ENCODE peak calls at places on chromosomes 12 and 14, in nine cellular contexts. Y is H7, S is A549, H is psoas muscle, V is right atrium auricular region, A is AG09309, X is lung, I is thyroid gland, Z is foreskin fibroblast. Q is an unnamed sample.
A peak's percentile ranks its signal among the peaks of the same experiment; 100 is the strongest.

GRCh38 chr12:5254703-5255102 is 177.2 kb upstream of the NTF3 start:
- DNase-seq in H (no peak), X (no peak), Z (no peak), A (no peak), V (peak; percentile 71), I (no peak), S (no peak), Y (peak; percentile 52), Q (no peak)

GRCh38 chr14:23285530-23286019 is 357 bp downstream of the HOMEZ start:
- DNase-seq in S (no peak), V (no peak), X (no peak), H (no peak), I (peak; percentile 15), Z (peak; percentile 32), A (no peak), Y (no peak), Q (no peak)

GRCh38 chr14:85731198-85731597 is 201.3 kb downstream of the FLRT2 start:
- DNase-seq in X (peak; percentile 30), I (no peak), A (no peak), H (no peak), Y (no peak), S (no peak), V (no peak), Z (peak; percentile 89), Q (peak; percentile 73)

GRCh38 chr14:53109688-53110041 is 43.5 kb downstream of the DDHD1 start:
- DNase-seq in Y (no peak), X (no peak), I (no peak), Z (no peak), S (no peak), H (no peak), A (no peak), V (no peak), Q (no peak)

GRCh38 chr12:58795825-58796224 is 124.5 kb downstream of the LRIG3 start:
- DNase-seq in X (no peak), H (no peak), I (no peak), A (no peak), V (no peak), Z (no peak), S (no peak), Y (no peak), Q (no peak)

GRCh38 chr12:45615268-45615667 is 114.2 kb upstream of the ARID2 start:
- DNase-seq in X (no peak), Y (no peak), H (no peak), Z (peak; percentile 78), I (no peak), V (no peak), A (peak; percentile 18), S (peak; percentile 47), Q (peak; percentile 48)

GRCh38 chr12:111353026-111353425 is 15.9 kb downstream of the PHETA1 start:
- DNase-seq in Y (no peak), V (no peak), A (no peak), S (no peak), I (no peak), X (no peak), H (no peak), Z (no peak), Q (no peak)

GRCh38 chr14:30125322-30125944 is 197.8 kb upstream of the PRKD1 start:
- DNase-seq in I (no peak), X (no peak), V (no peak), S (no peak), H (no peak), A (no peak), Y (no peak), Z (no peak), Q (no peak)

GRCh38 chr12:7005288-7005687 is 13.0 kb downstream of the LPCAT3 start:
- DNase-seq in S (no peak), V (no peak), A (no peak), I (no peak), X (no peak), Z (no peak), Y (no peak), H (no peak), Q (no peak)

GRCh38 chr14:89721991-89722390 is 232.5 kb downstream of the EFCAB11 start:
- DNase-seq in A (no peak), I (peak; percentile 46), S (peak; percentile 4), X (no peak), H (no peak), Z (no peak), V (no peak), Y (no peak), Q (no peak)

GRCh38 chr14:98242903-98243302 is 1029.1 kb downstream of the BCL11B start:
- DNase-seq in H (no peak), A (no peak), I (no peak), Y (no peak), S (no peak), V (no peak), Z (no peak), X (no peak), Q (no peak)

GRCh38 chr12:72790273-72790672 is 518.1 kb downstream of the TRHDE start:
- DNase-seq in H (no peak), S (no peak), Y (no peak), Z (peak; percentile 16), X (no peak), A (no peak), I (no peak), V (no peak), Q (no peak)

GRCh38 chr12:9674226-9674590 is 4.7 kb downstream of the CLEC2D start:
- DNase-seq in Z (no peak), S (no peak), X (no peak), Y (no peak), V (no peak), A (no peak), I (no peak), H (no peak), Q (no peak)

GRCh38 chr14:77098470-77099353 is 654 bp downstream of the CIPC start:
- DNase-seq in I (peak; percentile 58), V (peak; percentile 73), S (no peak), A (no peak), X (peak; percentile 35), Y (no peak), Z (peak; percentile 57), H (peak; percentile 90), Q (no peak)

GRCh38 chr14:77099425-77100167 is 1.5 kb downstream of the CIPC start:
- DNase-seq in I (no peak), V (no peak), X (no peak), Z (peak; percentile 89), Y (no peak), H (no peak), A (peak; percentile 76), S (no peak), Q (peak; percentile 79)

GRCh38 chr14:77097006-77097688 is 911 bp upstream of the CIPC start:
- DNase-seq in Z (no peak), X (no peak), I (no peak), V (no peak), Y (no peak), S (no peak), H (no peak), A (no peak), Q (peak; percentile 34)

GRCh38 chr14:77100961-77101360 is 2.9 kb downstream of the CIPC start:
- DNase-seq in H (no peak), S (no peak), I (no peak), V (no peak), X (no peak), Z (peak; percentile 58), A (no peak), Y (no peak), Q (no peak)

DNA sequence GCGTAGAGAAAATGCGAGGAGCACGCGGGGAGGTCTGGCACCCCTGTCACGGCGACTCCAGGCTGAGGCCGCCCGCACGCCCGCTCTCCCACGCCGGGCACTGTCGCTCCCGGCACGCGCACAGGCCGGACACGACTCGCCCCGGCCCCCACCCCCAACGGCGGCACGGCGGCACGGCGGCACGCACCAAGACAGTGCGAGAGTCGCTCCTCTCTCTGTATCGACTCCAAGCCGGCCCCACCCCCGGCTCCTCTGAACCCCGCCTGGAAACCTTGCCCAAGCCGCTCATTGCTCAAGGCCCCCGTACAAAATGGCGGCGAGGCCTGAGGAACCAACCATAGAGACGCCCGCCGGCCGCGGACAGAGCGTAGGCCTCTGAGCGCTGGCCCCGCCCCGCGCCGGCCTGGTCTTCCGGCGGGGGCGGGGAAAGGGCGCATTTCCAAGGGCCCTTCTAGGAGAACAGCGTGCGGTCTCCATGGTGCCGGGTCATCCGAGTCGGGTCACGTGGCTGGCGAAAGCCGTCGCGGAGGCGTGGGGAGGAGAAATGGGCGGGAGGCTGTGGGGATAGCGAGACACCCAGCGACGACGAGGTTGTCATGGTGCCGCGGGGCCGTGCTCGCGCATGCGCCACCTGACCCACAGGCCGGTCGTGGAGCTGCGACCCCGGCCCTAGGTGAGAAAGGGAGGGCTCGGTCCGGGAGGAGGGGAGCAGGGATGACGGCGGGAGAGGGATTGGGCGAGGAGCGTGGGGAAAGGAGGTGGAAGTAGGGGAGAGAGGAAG is at the start of gene CIPC:
- DNase-seq in V (peak; percentile 100), X (peak; percentile 100), A (peak; percentile 91), Z (peak; percentile 100), S (peak; percentile 99), Y (peak; percentile 95), H (peak; percentile 100), I (peak; percentile 100), Q (peak; percentile 98)
- H3K4me3 ChIP-seq in V (peak within 1 kb of the TSS; percentile 74), X (peak within 1 kb of the TSS; percentile 96), A (peak within 1 kb of the TSS; percentile 96), Z (peak within 1 kb of the TSS; percentile 95), S (peak within 1 kb of the TSS; percentile 92), Y (peak within 1 kb of the TSS; percentile 89), H (peak within 1 kb of the TSS; percentile 66), I (peak within 1 kb of the TSS; percentile 72), Q (peak within 1 kb of the TSS; percentile 99)

DNA sequence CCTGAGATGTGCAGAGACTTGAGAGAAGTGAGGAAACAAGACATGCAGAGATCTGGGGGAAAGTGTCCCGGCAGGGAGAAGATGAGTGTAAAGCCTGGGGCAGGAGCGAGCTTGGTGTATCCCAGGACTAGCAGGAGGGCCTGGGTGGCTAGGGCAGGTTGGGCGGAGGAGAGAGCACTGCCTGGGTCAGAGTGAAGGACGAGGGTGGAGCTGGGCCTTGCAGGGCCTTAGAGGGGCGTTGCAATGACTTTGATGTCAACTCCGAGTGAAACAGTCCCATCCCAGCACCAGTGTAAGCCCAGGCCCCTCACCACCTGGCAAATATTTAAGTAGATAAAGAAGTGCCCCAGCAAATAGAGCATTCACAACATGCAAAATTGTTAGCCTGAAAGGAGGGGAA is 24.2 kb upstream of the RFLNA start:
- DNase-seq in X (no peak), A (no peak), I (no peak), Y (no peak), V (no peak), S (no peak), H (no peak), Z (no peak), Q (no peak)
- H3K4me3 ChIP-seq in X (no peak overlapping the region), A (no peak overlapping the region), I (no peak overlapping the region), Y (no peak overlapping the region), V (no peak overlapping the region), S (no peak overlapping the region), H (no peak overlapping the region), Z (no peak overlapping the region), Q (no peak overlapping the region)

DNA sequence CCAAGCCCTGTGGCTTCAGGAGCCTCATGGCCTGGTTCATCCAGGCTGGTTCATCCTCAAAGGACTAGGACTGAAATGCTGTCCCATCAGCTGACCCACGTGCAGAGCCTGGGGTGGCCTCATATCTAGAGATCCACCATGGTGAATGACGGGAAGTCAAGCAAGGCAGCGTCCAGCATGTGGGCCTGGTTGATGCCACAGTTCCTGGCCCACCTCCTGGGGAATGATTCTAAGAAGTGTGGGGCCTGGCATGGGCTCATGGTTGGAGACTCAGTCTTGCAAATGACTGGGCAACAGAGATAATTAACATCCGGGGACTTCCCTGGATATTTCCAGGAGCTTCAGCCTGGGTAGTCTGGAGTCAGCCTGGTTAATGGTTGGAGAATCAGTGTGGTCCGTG is 302.4 kb upstream of the SFSWAP start:
- DNase-seq in X (no peak), H (no peak), Z (no peak), I (no peak), Y (no peak), V (no peak), S (no peak), A (no peak), Q (no peak)
- H3K4me3 ChIP-seq in X (no peak overlapping the region), H (no peak overlapping the region), Z (no peak overlapping the region), I (no peak overlapping the region), Y (no peak overlapping the region), V (no peak overlapping the region), S (no peak overlapping the region), A (no peak overlapping the region), Q (no peak overlapping the region)

GRCh38 chr14:93972618-93973205 is 3.7 kb downstream of the ASB2 start:
- DNase-seq in V (no peak), Y (no peak), H (no peak), I (no peak), X (no peak), Z (no peak), A (no peak), S (no peak), Q (no peak)
- H3K4me3 ChIP-seq in V (no peak overlapping the region), Y (no peak overlapping the region), H (peak overlapping the region; percentile 83), I (no peak overlapping the region), X (no peak overlapping the region), Z (no peak overlapping the region), A (no peak overlapping the region), S (no peak overlapping the region), Q (no peak overlapping the region)